ENCODE peak calls at places on chromosomes 12 and 14, in eight cellular contexts. Z, Y, Q, F, K, B, S and V are unnamed samples.

GRCh38 chr14:61098711-61099110 is 117.7 kb downstream of the SLC38A6 start:
- DNase-seq in S (no peak), B (no peak), K (no peak), Y (no peak), Q (no peak), Z (no peak), F (no peak), V (no peak)

GRCh38 chr14:89719371-89720075 is 235.0 kb downstream of the EFCAB11 start:
- DNase-seq in Z (no peak), S (no peak), K (no peak), Q (no peak), B (no peak), Y (no peak), F (no peak), V (no peak)

GRCh38 chr12:66883545-66883944 is 204.7 kb upstream of the GRIP1 start:
- DNase-seq in Q (no peak), K (no peak), S (no peak), Z (no peak), B (no peak), Y (no peak), F (no peak), V (no peak)

GRCh38 chr14:21090194-21090939 is 8.1 kb downstream of the ZNF219 start:
- DNase-seq in Z (no peak), K (no peak), S (no peak), Q (peak), F (peak), Y (no peak), B (peak), V (peak)

GRCh38 chr12:74538491-74539258 is 1.0 kb downstream of the ATXN7L3B start:
- DNase-seq in Y (no peak), B (peak), F (peak), Z (no peak), K (no peak), S (peak), Q (no peak), V (no peak)

GRCh38 chr12:92398565-92399309 is 253.1 kb upstream of the BTG1 start:
- DNase-seq in S (no peak), F (no peak), B (no peak), Y (no peak), Z (no peak), Q (no peak), K (no peak), V (no peak)

GRCh38 chr12:46067062-46067461 is 76.7 kb upstream of the SCAF11 start:
- DNase-seq in Y (no peak), B (no peak), Q (no peak), Z (no peak), S (no peak), K (no peak), F (no peak), V (no peak)

GRCh38 chr12:59151243-59151642 is 230.9 kb upstream of the LRIG3 start:
- DNase-seq in F (no peak), K (no peak), Y (peak), Z (no peak), S (no peak), B (no peak), Q (no peak), V (no peak)

GRCh38 chr12:120845696-120846095 is 58.5 kb downstream of the SPPL3 start:
- DNase-seq in Y (no peak), K (no peak), B (no peak), Z (no peak), F (no peak), S (no peak), Q (no peak), V (no peak)

GRCh38 chr14:104821229-104821945 is 20.5 kb downstream of the ZBTB42 start:
- DNase-seq in B (no peak), Q (peak), F (no peak), S (no peak), K (no peak), Y (no peak), Z (no peak), V (peak)

GRCh38 chr12:98418357-98419075 is 96.9 kb upstream of the TMPO start:
- DNase-seq in F (peak), S (no peak), Q (peak), Y (peak), B (peak), Z (peak), K (peak), V (peak)

GRCh38 chr12:107207931-107208515 is 114.7 kb upstream of the CRY1 start:
- DNase-seq in S (no peak), F (no peak), B (no peak), K (no peak), Q (no peak), Y (no peak), Z (no peak), V (no peak)

GRCh38 chr12:49872781-49873181 is 29.9 kb upstream of the BCDIN3D start:
- DNase-seq in Z (no peak), K (no peak), Y (no peak), Q (no peak), B (no peak), F (no peak), S (no peak), V (peak)

GRCh38 chr12:64687816-64688599 is 71.2 kb downstream of the GNS start:
- DNase-seq in Z (no peak), Q (no peak), S (no peak), K (no peak), B (no peak), Y (no peak), F (no peak), V (no peak)

GRCh38 chr12:6613015-6613775 is 6.0 kb upstream of the CHD4 start:
- DNase-seq in B (peak), S (peak), F (peak), Q (peak), Z (peak), K (peak), Y (peak), V (peak)